ENCODE peak calls at places on chromosomes 11 and 22, in eight cellular contexts. G is endothelial cell, N is GM23338, V is ovary, Z is tibial nerve, S is A549, M is prostate gland, D is astrocyte of the cerebellum. U is an unnamed sample.

GRCh38 chr22:24059793-24060192 is 48.7 kb downstream of the CABIN1 start:
- DNase-seq in G (no peak), N (no peak), V (no peak), Z (no peak), S (no peak), M (no peak), D (no peak), U (no peak)

GRCh38 chr11:2107521-2107920 is 31.7 kb downstream of the IGF2 start:
- DNase-seq in G (no peak), N (no peak), V (no peak), Z (no peak), S (no peak), M (no peak), D (no peak), U (no peak)

GRCh38 chr22:36439481-36440271 is 41.8 kb downstream of the TXN2 start:
- DNase-seq in G (no peak), N (no peak), V (peak; percentile 80), Z (no peak), S (peak; percentile 85), M (no peak), D (peak; percentile 59), U (peak; percentile 79)

GRCh38 chr22:28838971-28839370 is 38.6 kb upstream of the XBP1 start:
- DNase-seq in G (no peak), N (no peak), V (no peak), Z (no peak), S (no peak), M (no peak), D (no peak), U (no peak)

GRCh38 chr11:3969613-3970012 is 114.1 kb downstream of the STIM1 start:
- DNase-seq in G (no peak), N (no peak), V (no peak), Z (no peak), S (no peak), M (no peak), D (no peak), U (no peak)

GRCh38 chr11:61693897-61694840 is 14.0 kb downstream of the DAGLA start:
- DNase-seq in G (no peak), N (no peak), V (no peak), Z (no peak), S (no peak), M (no peak), D (no peak), U (no peak)

GRCh38 chr11:119372260-119373058 is 9.0 kb downstream of the USP2 start:
- DNase-seq in G (no peak), N (no peak), V (no peak), Z (no peak), S (no peak), M (no peak), D (no peak), U (no peak)

GRCh38 chr11:68687986-68688385 is 3.6 kb downstream of the GAL start:
- DNase-seq in G (no peak), N (no peak), V (no peak), Z (no peak), S (no peak), M (no peak), D (no peak), U (no peak)

GRCh38 chr11:1323779-1324178 is 14.3 kb upstream of the TOLLIP start:
- DNase-seq in G (no peak), N (no peak), V (no peak), Z (no peak), S (no peak), M (no peak), D (no peak), U (no peak)

GRCh38 chr22:32591620-32592019 is 117.0 kb downstream of the FBXO7 start:
- DNase-seq in G (no peak), N (no peak), V (no peak), Z (no peak), S (no peak), M (no peak), D (no peak), U (peak; percentile 60)

GRCh38 chr11:84855846-84856245 is 771.3 kb downstream of the DLG2 start:
- DNase-seq in G (no peak), N (no peak), V (no peak), Z (no peak), S (no peak), M (no peak), D (peak; percentile 11), U (peak; percentile 29)

GRCh38 chr22:48276933-48277867 is 1514.8 kb downstream of the TBC1D22A start:
- DNase-seq in G (no peak), N (no peak), V (no peak), Z (no peak), S (no peak), M (no peak), D (no peak), U (no peak)

GRCh38 chr11:38460901-38461300 is 1862.9 kb upstream of the RAG2 start:
- DNase-seq in G (no peak), N (peak; percentile 0), V (peak; percentile 42), Z (peak; percentile 22), S (no peak), M (peak; percentile 81), D (peak; percentile 96), U (no peak)

GRCh38 chr11:79253280-79253679 is 187.6 kb downstream of the TENM4 start:
- DNase-seq in G (no peak), N (no peak), V (no peak), Z (no peak), S (no peak), M (no peak), D (no peak), U (no peak)

GRCh38 chr11:35980646-35981402 is 37.0 kb downstream of the LDLRAD3 start:
- DNase-seq in G (no peak), N (no peak), V (no peak), Z (no peak), S (no peak), M (no peak), D (no peak), U (no peak)

GRCh38 chr22:38872831-38873248 is 824 bp upstream of the CBX6 start:
- DNase-seq in G (peak; percentile 52), N (peak; percentile 75), V (peak; percentile 83), Z (no peak), S (peak; percentile 59), M (peak; percentile 36), D (no peak), U (peak; percentile 8)

GRCh38 chr11:12694182-12694531 is 19.9 kb downstream of the TEAD1 start:
- DNase-seq in G (no peak), N (peak; percentile 37), V (peak; percentile 40), Z (no peak), S (no peak), M (peak; percentile 40), D (no peak), U (no peak)

GRCh38 chr11:12692238-12693074 is 18.2 kb downstream of the TEAD1 start:
- DNase-seq in G (no peak), N (no peak), V (peak; percentile 93), Z (peak; percentile 82), S (peak; percentile 75), M (peak; percentile 87), D (peak; percentile 97), U (peak; percentile 84)

GRCh38 chr11:12693075-12693473 is 18.9 kb downstream of the TEAD1 start:
- DNase-seq in G (no peak), N (no peak), V (peak; percentile 40), Z (no peak), S (no peak), M (no peak), D (no peak), U (no peak)

GRCh38 chr11:12695221-12695794 is 21.1 kb downstream of the TEAD1 start:
- DNase-seq in G (no peak), N (no peak), V (no peak), Z (no peak), S (no peak), M (no peak), D (no peak), U (no peak)

GRCh38 chr11:12693485-12694181 is 19.4 kb downstream of the TEAD1 start:
- DNase-seq in G (peak; percentile 35), N (no peak), V (peak; percentile 48), Z (peak; percentile 59), S (peak; percentile 73), M (peak; percentile 62), D (peak; percentile 99), U (peak; percentile 97)
- TF ChIP-seq CTCF in G (no peak), N (no peak), V (no peak), Z (peak; percentile 9), S (no peak), M (no peak), D (no peak), U (no peak)

GRCh38 chr11:6469599-6469998 is 4.1 kb downstream of the TRIM3 start:
- DNase-seq in G (no peak), N (no peak), V (no peak), Z (no peak), S (no peak), M (no peak), D (no peak), U (no peak)

GRCh38 chr11:6474423-6474792 is 667 bp upstream of the TRIM3 start:
- DNase-seq in G (no peak), N (no peak), V (no peak), Z (no peak), S (no peak), M (no peak), D (no peak), U (peak; percentile 23)

GRCh38 chr11:6472934-6473333 is 807 bp downstream of the TRIM3 start:
- DNase-seq in G (no peak), N (peak; percentile 8), V (peak; percentile 35), Z (no peak), S (no peak), M (no peak), D (no peak), U (no peak)

GRCh38 chr11:6473481-6474422 is at the start of gene TRIM3:
- DNase-seq in G (peak; percentile 91), N (peak; percentile 89), V (peak; percentile 94), Z (peak; percentile 87), S (peak; percentile 90), M (peak; percentile 96), D (peak; percentile 43), U (peak; percentile 78)

GRCh38 chr11:6468712-6469495 is 4.8 kb downstream of the TRIM3 start:
- DNase-seq in G (peak; percentile 83), N (peak; percentile 100), V (peak; percentile 89), Z (peak; percentile 90), S (no peak), M (peak; percentile 42), D (peak; percentile 46), U (peak; percentile 15)
- TF ChIP-seq CTCF in G (no peak), N (no peak), V (no peak), Z (no peak), S (no peak), M (no peak), D (no peak), U (no peak)

DNA sequence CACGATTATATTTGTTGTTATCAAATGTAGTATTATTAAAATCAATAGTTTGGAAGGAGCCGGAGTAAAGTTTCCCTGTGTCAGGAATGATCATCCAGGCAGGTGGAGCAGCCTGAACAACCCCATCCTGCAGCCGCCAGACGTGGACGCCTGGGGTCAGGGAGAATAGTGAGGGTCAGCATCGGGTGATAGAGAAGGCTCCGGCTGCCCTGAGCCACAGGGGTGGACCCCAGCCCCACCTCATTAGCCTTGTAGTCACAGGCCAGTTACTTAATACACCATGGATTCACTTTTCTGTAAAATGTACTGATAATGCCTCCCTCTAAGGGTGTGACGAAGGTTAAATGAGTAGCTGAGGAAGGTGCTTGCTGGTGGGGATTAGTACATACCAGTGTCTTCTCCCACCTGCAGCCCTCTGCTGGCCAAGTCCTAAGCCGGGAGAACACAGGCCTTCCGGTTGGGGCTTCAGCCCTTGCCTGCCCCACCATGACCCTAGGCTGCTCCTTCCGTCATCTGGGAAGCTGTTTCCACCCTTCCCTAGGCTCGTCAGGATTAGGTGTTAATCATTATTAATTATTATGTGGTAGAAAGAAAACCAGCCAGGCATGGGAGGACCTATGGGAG is 14.9 kb downstream of the TMEM121B start:
- DNase-seq in G (no peak), N (peak; percentile 60), V (no peak), Z (no peak), S (no peak), M (no peak), D (no peak), U (no peak)
- TF ChIP-seq CTCF in G (no peak), N (peak; percentile 49), V (no peak), Z (no peak), S (no peak), M (no peak), D (no peak), U (peak; percentile 22)

GRCh38 chr22:17888855-17889254 is 114.6 kb upstream of the BID start:
- DNase-seq in G (peak; percentile 49), N (peak; percentile 80), V (no peak), Z (no peak), S (no peak), M (no peak), D (no peak), U (no peak)
- TF ChIP-seq CTCF in G (no peak), N (peak; percentile 43), V (no peak), Z (no peak), S (no peak), M (no peak), D (peak; percentile 59), U (peak; percentile 59)

U was measured in HFFc6.